ENCODE peak calls at places on chromosome 15, in six cellular contexts. T, Q, H, R, S and D are unnamed samples.

GRCh38 chr15:50883903-50884302 is 24.6 kb upstream of the AP4E1 start:
- DNase-seq in H (no peak), Q (peak), T (peak), S (no peak), R (no peak), D (peak)

GRCh38 chr15:80301472-80301871 is 49.5 kb upstream of the CTXND1 start:
- DNase-seq in H (no peak), Q (no peak), T (no peak), R (no peak), S (no peak), D (no peak)

GRCh38 chr15:61275901-61276300 is 46.8 kb upstream of the RORA start:
- DNase-seq in H (no peak), Q (no peak), R (no peak), T (no peak), S (no peak), D (no peak)

GRCh38 chr15:74858366-74858735 is 14.8 kb downstream of the SCAMP2 start:
- DNase-seq in S (no peak), T (no peak), H (no peak), Q (no peak), R (no peak), D (no peak)

GRCh38 chr15:88975891-88976290 is 62.7 kb upstream of the MFGE8 start:
- DNase-seq in T (peak), Q (no peak), H (no peak), R (no peak), S (no peak), D (no peak)

GRCh38 chr15:80818996-80819395 is 39.8 kb downstream of the CEMIP start:
- DNase-seq in Q (no peak), S (no peak), H (no peak), R (no peak), T (no peak), D (no peak)

GRCh38 chr15:27438403-27439375 is 467.7 kb downstream of the GABRG3 start:
- DNase-seq in S (no peak), R (no peak), T (peak), H (no peak), Q (no peak), D (peak)

GRCh38 chr15:71660501-71660900 is 149.9 kb upstream of the NR2E3 start:
- DNase-seq in R (no peak), T (no peak), S (no peak), H (no peak), Q (no peak), D (no peak)

GRCh38 chr15:78625621-78626280 is 5.0 kb upstream of the CHRNA3 start:
- DNase-seq in Q (no peak), H (no peak), S (no peak), R (peak), T (no peak), D (no peak)

GRCh38 chr15:33400941-33401340 is 90.2 kb downstream of the RYR3 start:
- DNase-seq in S (no peak), R (no peak), H (no peak), T (no peak), Q (no peak), D (no peak)

DNA sequence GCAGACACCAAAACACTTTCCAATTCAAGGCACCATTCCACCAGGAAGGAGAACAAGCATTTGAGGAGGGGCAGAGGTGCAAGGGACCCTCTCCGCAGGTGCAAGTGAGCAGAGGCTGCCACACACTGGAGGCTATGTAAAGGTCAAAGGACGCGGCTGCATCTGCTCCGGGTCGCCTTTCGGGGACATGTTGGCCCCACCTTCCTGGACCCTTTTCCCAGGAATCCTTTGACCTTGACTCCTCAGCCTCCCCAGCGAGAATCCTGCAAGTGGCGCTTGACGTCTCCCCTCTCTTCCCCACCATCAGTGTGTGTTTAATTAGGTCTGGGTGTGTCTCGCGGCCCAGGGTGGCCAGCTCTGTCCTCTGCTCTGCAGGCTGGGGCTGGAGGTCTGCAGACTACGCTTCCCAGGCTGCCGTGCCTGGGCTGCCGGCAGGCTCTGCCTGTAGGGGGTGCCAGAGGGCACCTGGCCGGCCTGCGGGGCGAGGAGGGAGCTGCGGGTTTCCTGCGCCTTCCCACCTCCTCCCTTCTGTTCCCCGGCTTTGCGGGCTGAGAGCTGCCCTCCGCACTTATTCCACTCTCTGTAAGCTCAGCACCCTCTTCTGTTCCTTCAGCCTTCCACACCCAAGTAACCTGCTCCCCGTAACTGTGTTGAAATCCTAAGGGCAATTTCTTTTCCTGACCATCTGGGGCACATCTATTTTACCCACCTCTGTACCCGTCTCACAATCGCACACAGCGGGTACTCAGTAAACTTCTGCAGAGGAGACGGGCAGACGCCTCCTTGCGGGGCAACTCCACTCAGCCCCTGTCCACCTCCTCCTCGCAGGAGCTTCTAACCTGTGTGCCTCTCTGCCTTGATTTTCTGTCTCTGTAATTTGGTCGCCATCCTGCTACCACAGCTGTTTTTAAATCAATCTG is 129.8 kb downstream of the NSMCE3 start:
- DNase-seq in R (peak), Q (peak), H (no peak), T (peak), S (no peak), D (no peak)
- H3K4me3 ChIP-seq in R (no peak), Q (no peak), H (peak), T (no peak), S (no peak), D (no peak)

GRCh38 chr15:25061808-25062550 is 107.2 kb downstream of the SNRPN start:
- DNase-seq in R (peak), H (no peak), Q (no peak), S (no peak), T (no peak), D (no peak)

GRCh38 chr15:25062551-25063430 is 108.0 kb downstream of the SNRPN start:
- DNase-seq in H (no peak), Q (no peak), T (no peak), S (no peak), R (peak), D (no peak)

GRCh38 chr15:25060472-25060803 is 105.7 kb downstream of the SNRPN start:
- DNase-seq in Q (no peak), T (no peak), R (no peak), H (no peak), S (no peak), D (no peak)

GRCh38 chr15:25059698-25060471 is 105.1 kb downstream of the SNRPN start:
- DNase-seq in Q (no peak), H (no peak), S (no peak), T (no peak), R (peak), D (no peak)

DNA sequence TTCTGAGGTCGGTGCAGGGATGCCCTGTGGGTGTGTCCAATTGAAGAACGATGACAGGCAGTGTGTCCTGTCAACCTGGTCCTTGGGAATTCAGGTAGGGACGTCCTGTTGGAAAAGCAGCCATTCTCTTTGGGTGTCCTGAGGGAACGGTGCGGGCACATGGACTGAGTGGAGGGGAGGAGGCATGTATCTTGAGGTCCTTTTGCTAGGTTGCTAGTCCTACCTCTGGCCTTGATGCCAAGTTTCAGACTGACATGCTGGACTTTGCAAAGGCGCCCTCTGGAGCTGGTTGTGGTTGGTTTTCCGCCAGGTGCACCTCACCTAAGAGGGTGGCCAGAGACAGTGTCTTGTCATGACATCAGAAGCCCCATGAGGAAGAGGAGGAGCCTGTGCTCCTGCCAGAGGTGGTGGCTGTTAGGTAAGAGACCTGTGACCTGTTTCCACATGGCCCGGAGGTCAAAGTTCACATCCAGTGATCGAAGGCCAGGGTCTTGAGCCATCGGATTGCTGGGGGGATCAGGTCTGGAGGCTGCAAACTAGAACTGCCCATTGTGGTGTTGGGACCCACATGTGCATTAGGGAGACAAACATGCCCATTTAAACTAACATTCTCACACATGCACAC is 106.3 kb downstream of the SNRPN start:
- DNase-seq in T (no peak), S (no peak), Q (no peak), R (peak), H (no peak), D (no peak)
- H3K4me3 ChIP-seq in T (no peak), S (no peak), Q (no peak), R (no peak), H (no peak), D (no peak)

GRCh38 chr15:90001683-90002427 is 731 bp downstream of the ZNF710 start:
- DNase-seq in Q (peak), H (peak), R (peak), T (peak), S (peak), D (no peak)

GRCh38 chr15:90004252-90004651 is 3.1 kb downstream of the ZNF710 start:
- DNase-seq in R (no peak), S (no peak), H (no peak), Q (no peak), T (peak), D (no peak)

GRCh38 chr15:90001062-90001682 is at the start of gene ZNF710:
- DNase-seq in H (peak), R (peak), T (peak), S (peak), Q (peak), D (no peak)

GRCh38 chr15:90003736-90004135 is 2.6 kb downstream of the ZNF710 start:
- DNase-seq in Q (no peak), H (no peak), R (no peak), T (no peak), S (no peak), D (no peak)

GRCh38 chr15:90002428-90002844 is 1.3 kb downstream of the ZNF710 start:
- DNase-seq in S (peak), T (peak), H (peak), R (peak), Q (peak), D (no peak)
- H3K4me3 ChIP-seq in S (peak), T (peak), H (peak), R (peak), Q (peak), D (peak)

GRCh38 chr15:67744331-67745058 is 80.8 kb upstream of the SKOR1 start:
- DNase-seq in H (no peak), T (no peak), Q (no peak), R (no peak), S (no peak), D (no peak)
- H3K4me3 ChIP-seq in H (no peak), T (no peak), Q (no peak), R (no peak), S (no peak), D (no peak)

GRCh38 chr15:94186770-94187331 is 44.5 kb upstream of the MCTP2 start:
- DNase-seq in Q (no peak), R (no peak), T (no peak), H (no peak), S (no peak), D (no peak)
- H3K4me3 ChIP-seq in Q (no peak), R (no peak), T (no peak), H (no peak), S (no peak), D (no peak)

DNA sequence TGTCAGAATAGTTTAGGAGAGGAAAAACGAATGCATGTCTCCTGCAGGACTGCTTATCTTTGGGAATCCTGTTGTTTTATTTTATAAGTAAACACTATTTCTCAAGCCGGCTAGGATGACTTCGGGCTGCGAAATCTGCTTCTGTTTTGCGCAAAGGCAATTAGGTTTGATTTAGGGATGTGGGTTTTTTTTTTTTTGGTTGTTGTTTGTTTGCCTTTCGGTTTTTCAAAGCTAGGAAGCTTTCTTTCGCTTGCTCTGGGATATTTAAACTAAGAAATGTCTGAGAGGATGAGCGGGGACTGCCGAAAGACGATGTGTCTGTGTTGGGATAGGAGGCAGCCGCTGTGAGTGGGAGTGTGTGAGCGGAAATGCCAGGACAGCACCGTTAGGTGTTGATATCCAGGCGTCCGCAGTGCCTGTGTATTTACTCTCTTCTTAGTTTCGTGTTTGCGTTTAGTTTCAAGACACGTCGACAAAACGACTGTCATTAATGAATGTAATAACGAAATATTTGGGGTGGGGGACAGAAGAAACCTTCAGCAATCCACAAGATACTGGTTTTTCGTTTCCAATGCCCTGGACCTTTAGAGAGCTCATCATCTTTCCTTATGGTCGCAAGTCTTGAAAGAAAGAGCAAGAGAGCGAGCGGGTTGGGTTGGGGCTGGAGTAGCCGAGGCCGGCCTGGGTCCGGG is 620 bp downstream of the ISL2 start:
- DNase-seq in T (no peak), R (no peak), H (no peak), S (no peak), Q (peak), D (no peak)
- H3K4me3 ChIP-seq in T (no peak), R (no peak), H (peak), S (no peak), Q (peak), D (peak)

GRCh38 chr15:31296304-31297220 is 30.1 kb upstream of the KLF13 start:
- DNase-seq in T (peak), Q (peak), S (peak), H (no peak), R (no peak), D (no peak)
- H3K4me3 ChIP-seq in T (no peak), Q (no peak), S (no peak), H (no peak), R (no peak), D (no peak)

GRCh38 chr15:85284497-85284896 is 95.9 kb upstream of the AKAP13 start:
- DNase-seq in T (no peak), R (no peak), H (no peak), S (no peak), Q (no peak), D (no peak)
- H3K4me3 ChIP-seq in T (no peak), R (no peak), H (no peak), S (no peak), Q (no peak), D (no peak)